ENCODE peak calls at places on chromosomes 3 and 15, in six cellular contexts. I, L, C, O, J and N are unnamed samples.

GRCh38 chr15:60699845-60700244 is 220.9 kb upstream of the ICE2 start:
- DNase-seq in I (no peak), L (no peak), C (no peak), O (no peak), J (no peak), N (no peak)

GRCh38 chr3:13305623-13306022 is 114.5 kb downstream of the NUP210 start:
- DNase-seq in I (no peak), L (no peak), C (no peak), O (no peak), J (no peak), N (no peak)

GRCh38 chr3:172221550-172221949 is 182.2 kb downstream of the FNDC3B start:
- DNase-seq in I (no peak), L (no peak), C (no peak), O (peak; percentile 88), J (no peak), N (no peak)

GRCh38 chr3:51706788-51707731 is at the start of gene GRM2:
- DNase-seq in I (peak; percentile 54), L (no peak), C (peak; percentile 79), O (peak; percentile 83), J (peak; percentile 87), N (peak; percentile 54)

GRCh38 chr15:40313531-40314398 is 6.0 kb upstream of the PLCB2 start:
- DNase-seq in I (peak; percentile 85), L (no peak), C (peak; percentile 84), O (no peak), J (no peak), N (peak; percentile 24)

GRCh38 chr15:61227269-61228024 is 1.7 kb downstream of the RORA start:
- DNase-seq in I (no peak), L (peak; percentile 10), C (peak; percentile 14), O (peak; percentile 50), J (peak; percentile 35), N (no peak)

GRCh38 chr3:4744405-4745239 is 234.6 kb upstream of the BHLHE40 start:
- DNase-seq in I (no peak), L (peak; percentile 97), C (no peak), O (peak; percentile 82), J (no peak), N (no peak)

GRCh38 chr3:126542340-126543241 is 16.1 kb downstream of the C3orf22 start:
- DNase-seq in I (peak; percentile 6), L (no peak), C (peak; percentile 9), O (no peak), J (no peak), N (no peak)

GRCh38 chr3:127542441-127542952 is 48.0 kb downstream of the TPRA1 start:
- DNase-seq in I (peak; percentile 58), L (no peak), C (peak; percentile 33), O (no peak), J (no peak), N (no peak)

GRCh38 chr3:168467085-168467714 is 371.5 kb upstream of the GOLIM4 start:
- DNase-seq in I (no peak), L (peak; percentile 7), C (no peak), O (peak; percentile 55), J (no peak), N (peak; percentile 50)

GRCh38 chr3:354433-354832 is 157.9 kb downstream of the CHL1 start:
- DNase-seq in I (peak; percentile 14), L (peak; percentile 51), C (peak; percentile 35), O (peak; percentile 64), J (no peak), N (peak; percentile 65)

GRCh38 chr3:167241048-167241845 is 138.8 kb downstream of the ZBBX start:
- DNase-seq in I (no peak), L (no peak), C (no peak), O (no peak), J (no peak), N (no peak)

GRCh38 chr15:74227968-74228722 is 8.0 kb upstream of the CCDC33 start:
- DNase-seq in I (peak; percentile 71), L (no peak), C (no peak), O (no peak), J (peak; percentile 52), N (no peak)

GRCh38 chr3:168889666-168890065 is 773.8 kb downstream of the MECOM start:
- DNase-seq in I (no peak), L (no peak), C (no peak), O (no peak), J (no peak), N (no peak)

GRCh38 chr15:39602143-39602542 is 21.3 kb downstream of the THBS1 start:
- DNase-seq in I (no peak), L (no peak), C (no peak), O (no peak), J (no peak), N (no peak)

GRCh38 chr3:115040673-115041286 is 106.3 kb downstream of the ZBTB20 start:
- DNase-seq in I (peak; percentile 20), L (peak; percentile 33), C (peak; percentile 53), O (peak; percentile 52), J (no peak), N (peak; percentile 41)

GRCh38 chr3:168094877-168095610 is 680 bp downstream of the GOLIM4 start:
- DNase-seq in I (peak; percentile 72), L (peak; percentile 71), C (peak; percentile 52), O (peak; percentile 69), J (peak; percentile 54), N (peak; percentile 88)

GRCh38 chr3:31495971-31496370 is 36.8 kb upstream of the STT3B start:
- DNase-seq in I (no peak), L (no peak), C (no peak), O (peak; percentile 50), J (no peak), N (no peak)

GRCh38 chr15:74318376-74319137 is 48.9 kb downstream of the CYP11A1 start:
- DNase-seq in I (no peak), L (no peak), C (no peak), O (no peak), J (no peak), N (no peak)

GRCh38 chr3:141326123-141326522 is 42.2 kb upstream of the ZBTB38 start:
- DNase-seq in I (peak; percentile 82), L (peak; percentile 76), C (no peak), O (no peak), J (no peak), N (no peak)

GRCh38 chr3:24780992-24781391 is 286.3 kb upstream of the THRB start:
- DNase-seq in I (no peak), L (no peak), C (no peak), O (no peak), J (no peak), N (no peak)

GRCh38 chr3:87390318-87390717 is 113.9 kb upstream of the POU1F1 start:
- DNase-seq in I (no peak), L (no peak), C (no peak), O (no peak), J (no peak), N (no peak)

GRCh38 chr3:181442066-181442465 is 269.7 kb upstream of the SOX2 start:
- DNase-seq in I (no peak), L (no peak), C (no peak), O (no peak), J (no peak), N (no peak)

GRCh38 chr3:157142315-157142714 is 17.6 kb downstream of the CCNL1 start:
- DNase-seq in I (no peak), L (no peak), C (no peak), O (no peak), J (no peak), N (no peak)

GRCh38 chr3:81425198-81425868 is 336.1 kb downstream of the GBE1 start:
- DNase-seq in I (no peak), L (no peak), C (no peak), O (peak; percentile 1), J (no peak), N (no peak)

DNA sequence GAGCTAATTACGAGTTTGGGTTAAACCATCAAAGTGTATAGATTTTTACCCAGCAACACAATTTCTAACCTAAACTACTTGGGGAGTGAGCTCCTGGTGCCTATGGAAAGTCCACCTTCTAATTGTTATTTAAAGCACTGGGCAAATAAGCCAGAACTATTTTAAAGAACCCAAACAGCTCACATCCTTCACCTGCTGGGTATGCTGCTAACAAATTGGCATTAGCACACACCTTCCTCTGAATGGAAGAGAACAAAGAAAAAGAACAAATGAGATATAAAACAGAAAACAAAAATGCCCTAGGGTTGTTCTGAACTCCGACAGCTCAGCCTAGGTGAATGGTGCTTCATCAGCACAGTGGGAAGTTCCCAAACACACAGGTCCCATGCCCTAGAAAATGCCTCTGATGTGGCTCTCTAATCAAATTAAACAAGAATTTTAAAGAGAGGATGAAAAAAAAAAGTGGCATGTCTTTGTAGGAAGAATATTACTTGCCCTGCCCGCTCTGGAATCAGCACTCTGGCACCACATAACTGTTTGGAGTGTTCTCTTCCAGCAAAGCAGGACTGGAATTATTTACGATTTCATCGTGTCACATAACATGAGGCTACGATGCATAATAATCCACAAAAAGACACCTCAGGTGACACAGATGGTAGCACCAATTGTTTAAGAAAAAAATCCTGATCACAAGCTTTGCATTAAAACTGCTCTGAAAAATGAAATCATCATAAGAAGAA is 334.4 kb downstream of the GBE1 start:
- DNase-seq in I (no peak), L (no peak), C (no peak), O (no peak), J (no peak), N (no peak)
- TF ChIP-seq POLR2A in I (no peak), L (no peak), C (no peak), O (no peak), J (no peak), N (no peak)

GRCh38 chr3:174440741-174441587 is 418.2 kb upstream of the NAALADL2 start:
- DNase-seq in I (peak; percentile 85), L (peak; percentile 81), C (peak; percentile 87), O (peak; percentile 92), J (peak; percentile 92), N (peak; percentile 91)
- TF ChIP-seq POLR2A in I (peak; percentile 61), L (no peak), C (peak; percentile 80), O (peak; percentile 71), J (peak; percentile 53), N (peak; percentile 46)

GRCh38 chr3:9933561-9934234 is at the start of gene CRELD1:
- DNase-seq in I (peak; percentile 98), L (peak; percentile 97), C (peak; percentile 97), O (peak; percentile 86), J (peak; percentile 94), N (peak; percentile 97)
- TF ChIP-seq POLR2A in I (peak; percentile 84), L (peak; percentile 62), C (peak; percentile 89), O (peak; percentile 66), J (peak; percentile 92), N (peak; percentile 79)

GRCh38 chr15:64622410-64623260 is 152.8 kb downstream of the RBPMS2 start:
- DNase-seq in I (peak; percentile 19), L (no peak), C (no peak), O (no peak), J (no peak), N (no peak)

GRCh38 chr15:64620991-64621495 is 154.3 kb downstream of the RBPMS2 start:
- DNase-seq in I (no peak), L (no peak), C (no peak), O (no peak), J (no peak), N (no peak)

GRCh38 chr15:64623347-64624024 is 151.9 kb downstream of the RBPMS2 start:
- DNase-seq in I (no peak), L (no peak), C (no peak), O (peak; percentile 24), J (no peak), N (peak; percentile 20)

GRCh38 chr15:64619880-64620839 is 155.2 kb downstream of the RBPMS2 start:
- DNase-seq in I (no peak), L (peak; percentile 25), C (no peak), O (peak; percentile 79), J (no peak), N (no peak)

DNA sequence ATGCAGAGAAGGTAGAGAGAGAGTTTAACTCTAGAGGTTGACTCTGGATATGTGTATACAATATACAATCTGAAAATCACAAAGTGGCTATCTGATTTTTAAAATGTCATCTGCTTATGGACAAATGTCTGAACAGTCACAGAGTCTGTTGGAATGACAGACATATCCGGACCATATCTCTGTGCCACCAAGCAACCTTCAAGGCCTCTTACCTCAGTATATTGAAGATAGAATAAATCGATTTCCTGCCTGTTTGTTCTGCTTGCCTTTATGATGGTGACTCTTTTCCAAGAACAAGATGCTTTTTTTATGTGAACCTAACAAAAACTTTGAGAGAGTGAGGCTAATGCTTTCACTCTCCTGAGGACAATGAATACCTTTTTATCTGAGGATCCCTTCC is 151.1 kb downstream of the RBPMS2 start:
- DNase-seq in I (no peak), L (no peak), C (no peak), O (no peak), J (no peak), N (no peak)
- TF ChIP-seq POLR2A in I (no peak), L (no peak), C (no peak), O (no peak), J (no peak), N (no peak)